ENCODE peak calls at places on chromosomes 12 and 14, in five cellular contexts. B, F, P, L and S are unnamed samples.

GRCh38 chr12:121175383-121176119 is 34.4 kb upstream of the P2RX4 start:
- DNase-seq in B (no peak), F (no peak), P (no peak), L (peak), S (no peak)

GRCh38 chr12:128388461-128388921 is 121.5 kb downstream of the TMEM132C start:
- DNase-seq in B (no peak), F (no peak), P (no peak), L (no peak), S (peak)

GRCh38 chr12:115433014-115433634 is 749.1 kb upstream of the TBX3 start:
- DNase-seq in B (no peak), F (no peak), P (no peak), L (no peak), S (no peak)

GRCh38 chr12:120710805-120711296 is 593 bp downstream of the UNC119B start:
- DNase-seq in B (no peak), F (peak), P (no peak), L (peak), S (no peak)

GRCh38 chr12:127487031-127487430 is 779.9 kb upstream of the TMEM132C start:
- DNase-seq in B (peak), F (no peak), P (no peak), L (no peak), S (no peak)

GRCh38 chr14:104794641-104795467 is 694 bp downstream of the AKT1 start:
- DNase-seq in B (peak), F (peak), P (peak), L (peak), S (no peak)

GRCh38 chr12:112198120-112198733 is 72.9 kb downstream of the TRAFD1 start:
- DNase-seq in B (peak), F (peak), P (peak), L (peak), S (peak)

GRCh38 chr14:54446201-54446693 is 5.1 kb upstream of the CNIH1 start:
- DNase-seq in B (peak), F (peak), P (no peak), L (no peak), S (no peak)

GRCh38 chr14:90017371-90017770 is 44.4 kb upstream of the KCNK13 start:
- DNase-seq in B (no peak), F (no peak), P (no peak), L (no peak), S (no peak)